ENCODE peak calls at places on chromosomes 16 and 17, in six cellular contexts. Z, C, B, F, A and T are unnamed samples.

GRCh38 chr17:4073983-4074830 is 68.6 kb downstream of the ZZEF1 start:
- DNase-seq in Z (no peak), C (no peak), B (peak; percentile 85), F (no peak), A (peak; percentile 68), T (no peak)

GRCh38 chr16:10965440-10966039 is 21.2 kb downstream of the CLEC16A start:
- DNase-seq in Z (no peak), C (no peak), B (peak; percentile 82), F (no peak), A (no peak), T (no peak)

GRCh38 chr16:53973021-53973420 is 269.1 kb downstream of the FTO start:
- DNase-seq in Z (no peak), C (no peak), B (no peak), F (no peak), A (no peak), T (no peak)

GRCh38 chr17:82367724-82368524 is 3.6 kb upstream of the UTS2R start:
- DNase-seq in Z (no peak), C (no peak), B (no peak), F (no peak), A (no peak), T (no peak)

GRCh38 chr17:40448213-40448638 is 5.0 kb downstream of the IGFBP4 start:
- DNase-seq in Z (no peak), C (no peak), B (no peak), F (no peak), A (no peak), T (no peak)

GRCh38 chr17:81057079-81057730 is 22.3 kb downstream of the BAIAP2 start:
- DNase-seq in Z (no peak), C (no peak), B (no peak), F (peak; percentile 83), A (no peak), T (no peak)

GRCh38 chr16:70715860-70716357 is 30.1 kb upstream of the MTSS2 start:
- DNase-seq in Z (no peak), C (no peak), B (no peak), F (peak; percentile 75), A (no peak), T (peak; percentile 78)

GRCh38 chr17:78227455-78227916 is 3.9 kb upstream of the TMEM235 start:
- DNase-seq in Z (no peak), C (no peak), B (no peak), F (no peak), A (no peak), T (no peak)

GRCh38 chr17:62309381-62309780 is 71.0 kb upstream of the EFCAB3 start:
- DNase-seq in Z (no peak), C (no peak), B (no peak), F (no peak), A (no peak), T (no peak)

GRCh38 chr16:2341456-2342447 is 1.2 kb upstream of the ABCA3 start:
- DNase-seq in Z (no peak), C (no peak), B (no peak), F (no peak), A (no peak), T (no peak)

GRCh38 chr17:17227608-17228520 is 9.1 kb downstream of the FLCN start:
- DNase-seq in Z (no peak), C (no peak), B (no peak), F (no peak), A (no peak), T (no peak)

GRCh38 chr16:57994778-57995177 is 5.7 kb downstream of the ZNF319 start:
- DNase-seq in Z (peak; percentile 57), C (no peak), B (no peak), F (peak; percentile 62), A (peak; percentile 62), T (no peak)

GRCh38 chr17:65403616-65404015 is 157.8 kb downstream of the AXIN2 start:
- DNase-seq in Z (no peak), C (no peak), B (no peak), F (no peak), A (no peak), T (no peak)

GRCh38 chr16:64469906-64470702 is 651.8 kb downstream of the CDH11 start:
- DNase-seq in Z (no peak), C (no peak), B (no peak), F (no peak), A (no peak), T (no peak)

GRCh38 chr17:38883592-38884526 is 14.0 kb downstream of the LASP1 start:
- DNase-seq in Z (no peak), C (no peak), B (no peak), F (peak; percentile 7), A (no peak), T (peak; percentile 74)

GRCh38 chr16:56868175-56868574 is 3.2 kb downstream of the SLC12A3 start:
- DNase-seq in Z (no peak), C (no peak), B (no peak), F (no peak), A (no peak), T (no peak)

GRCh38 chr16:46972971-46973456 is 460 bp downstream of the DNAJA2 start:
- DNase-seq in Z (peak; percentile 44), C (no peak), B (peak; percentile 71), F (peak; percentile 63), A (no peak), T (no peak)

GRCh38 chr16:86676216-86676800 is 98.0 kb downstream of the FOXL1 start:
- DNase-seq in Z (peak; percentile 64), C (no peak), B (no peak), F (no peak), A (no peak), T (no peak)

GRCh38 chr17:14048169-14048568 is 21.1 kb upstream of the COX10 start:
- DNase-seq in Z (no peak), C (no peak), B (no peak), F (no peak), A (no peak), T (no peak)

GRCh38 chr17:57424777-57425188 is 168.5 kb downstream of the MSI2 start:
- DNase-seq in Z (no peak), C (no peak), B (no peak), F (peak; percentile 79), A (no peak), T (no peak)

GRCh38 chr17:75518201-75518600 is 1.9 kb downstream of the TSEN54 start:
- DNase-seq in Z (no peak), C (no peak), B (no peak), F (no peak), A (no peak), T (no peak)

GRCh38 chr17:72476134-72476533 is 355.3 kb downstream of the SOX9 start:
- DNase-seq in Z (no peak), C (no peak), B (no peak), F (no peak), A (no peak), T (no peak)

GRCh38 chr16:30025156-30025555 is 2.2 kb downstream of the C16orf92 start:
- DNase-seq in Z (no peak), C (no peak), B (no peak), F (no peak), A (no peak), T (no peak)

GRCh38 chr16:79528281-79528680 is 72.3 kb downstream of the MAF start:
- DNase-seq in Z (no peak), C (no peak), B (no peak), F (no peak), A (no peak), T (no peak)

GRCh38 chr17:3558603-3559269 is 1.1 kb upstream of the TRPV3 start:
- DNase-seq in Z (no peak), C (peak; percentile 39), B (peak; percentile 92), F (no peak), A (peak; percentile 83), T (no peak)

GRCh38 chr17:49762148-49762941 is 1.6 kb downstream of the FAM117A start:
- DNase-seq in Z (no peak), C (no peak), B (no peak), F (no peak), A (no peak), T (no peak)

GRCh38 chr16:1870365-1871082 is 1.4 kb downstream of the MEIOB start:
- DNase-seq in Z (peak; percentile 47), C (no peak), B (no peak), F (peak; percentile 28), A (no peak), T (peak; percentile 9)

GRCh38 chr17:17419621-17420020 is 57.2 kb upstream of the MED9 start:
- DNase-seq in Z (no peak), C (no peak), B (no peak), F (no peak), A (no peak), T (no peak)

GRCh38 chr16:54284931-54285413 is 1.6 kb downstream of the IRX3 start:
- DNase-seq in Z (no peak), C (no peak), B (no peak), F (no peak), A (no peak), T (no peak)

GRCh38 chr17:59839646-59840328 is 53.0 kb downstream of the TUBD1 start:
- DNase-seq in Z (no peak), C (no peak), B (no peak), F (peak; percentile 13), A (no peak), T (no peak)